ENCODE peak calls at places on chromosomes 13 and 19, in ten cellular contexts. Z is ascending aorta; G is psoas muscle; P is cardiac muscle cell; K is fibroblast of pulmonary artery; S is BE2C; A is PC-3; Q is brain microvascular endothelial cell; M is CD8-positive, alpha-beta T cell; W is breast epithelium. N is an unnamed sample.

GRCh38 chr13:26117620-26118019 is 65.8 kb upstream of the SHISA2 start:
- DNase-seq in Z (no peak), G (no peak), P (no peak), K (no peak), S (no peak), A (no peak), Q (no peak), M (no peak), W (no peak), N (no peak)

GRCh38 chr13:87855553-87855952 is 184.4 kb downstream of the SLITRK5 start:
- DNase-seq in Z (no peak), G (no peak), P (no peak), K (no peak), S (no peak), A (no peak), Q (no peak), M (no peak), W (no peak), N (no peak)

GRCh38 chr19:17902701-17903100 is 30.1 kb upstream of the CCDC124 start:
- DNase-seq in Z (no peak), G (no peak), P (no peak), K (peak), S (no peak), A (no peak), Q (peak), M (no peak), W (no peak), N (peak)

GRCh38 chr19:13839938-13840750 is 36.8 kb upstream of the NANOS3 start:
- DNase-seq in Z (peak), G (peak), P (no peak), K (no peak), S (peak), A (peak), Q (no peak), M (peak), W (peak), N (no peak)

GRCh38 chr19:12828494-12828893 is 5.9 kb downstream of the RTBDN start:
- DNase-seq in Z (no peak), G (no peak), P (peak), K (peak), S (peak), A (peak), Q (no peak), M (no peak), W (no peak), N (no peak)

GRCh38 chr13:74444877-74445479 is 310.8 kb upstream of the KLF12 start:
- DNase-seq in Z (no peak), G (no peak), P (no peak), K (no peak), S (peak), A (peak), Q (peak), M (no peak), W (no peak), N (no peak)

GRCh38 chr13:44052843-44053607 is 173.3 kb downstream of the LACC1 start:
- DNase-seq in Z (no peak), G (no peak), P (peak), K (peak), S (no peak), A (no peak), Q (peak), M (no peak), W (peak), N (peak)

GRCh38 chr13:113875429-113875815 is 11.5 kb upstream of the GAS6 start:
- DNase-seq in Z (no peak), G (no peak), P (no peak), K (no peak), S (no peak), A (no peak), Q (no peak), M (no peak), W (no peak), N (no peak)

GRCh38 chr19:16323532-16323931 is 1.1 kb upstream of the KLF2 start:
- DNase-seq in Z (no peak), G (no peak), P (no peak), K (no peak), S (no peak), A (no peak), Q (no peak), M (no peak), W (no peak), N (no peak)

GRCh38 chr13:26021956-26022355 is 29.9 kb downstream of the SHISA2 start:
- DNase-seq in Z (no peak), G (no peak), P (no peak), K (no peak), S (no peak), A (peak), Q (no peak), M (no peak), W (no peak), N (no peak)

GRCh38 chr19:10565028-10565566 is 713 bp downstream of the KRI1 start:
- DNase-seq in Z (no peak), G (peak), P (peak), K (peak), S (peak), A (peak), Q (peak), M (peak), W (peak), N (no peak)

GRCh38 chr13:38099751-38100150 is 230.2 kb upstream of the TRPC4 start:
- DNase-seq in Z (no peak), G (no peak), P (no peak), K (no peak), S (no peak), A (no peak), Q (no peak), M (no peak), W (no peak), N (no peak)

GRCh38 chr13:19982447-19983043 is 24.0 kb downstream of the ZMYM2 start:
- DNase-seq in Z (no peak), G (no peak), P (no peak), K (no peak), S (no peak), A (no peak), Q (no peak), M (no peak), W (no peak), N (no peak)

GRCh38 chr13:99517577-99517976 is 16.3 kb downstream of the TM9SF2 start:
- DNase-seq in Z (no peak), G (no peak), P (no peak), K (no peak), S (no peak), A (peak), Q (no peak), M (no peak), W (no peak), N (no peak)

GRCh38 chr13:33441015-33441414 is 155.5 kb upstream of the STARD13 start:
- DNase-seq in Z (no peak), G (no peak), P (peak), K (peak), S (peak), A (peak), Q (no peak), M (no peak), W (no peak), N (no peak)

GRCh38 chr13:46615888-46616531 is 63.0 kb downstream of the LRCH1 start:
- DNase-seq in Z (no peak), G (no peak), P (no peak), K (peak), S (no peak), A (no peak), Q (no peak), M (no peak), W (no peak), N (no peak)

GRCh38 chr19:53662209-53662608 is 30.4 kb downstream of the DPRX start:
- DNase-seq in Z (no peak), G (no peak), P (no peak), K (no peak), S (no peak), A (no peak), Q (no peak), M (no peak), W (no peak), N (no peak)

GRCh38 chr13:66402071-66402470 is 828.1 kb downstream of the PCDH9 start:
- DNase-seq in Z (no peak), G (no peak), P (no peak), K (peak), S (no peak), A (peak), Q (no peak), M (no peak), W (no peak), N (no peak)

GRCh38 chr19:10505583-10506229 is 2.5 kb upstream of the KEAP1 start:
- DNase-seq in Z (no peak), G (peak), P (peak), K (peak), S (peak), A (peak), Q (peak), M (peak), W (peak), N (no peak)

GRCh38 chr13:101155920-101156319 is 260.4 kb downstream of the NALCN start:
- DNase-seq in Z (no peak), G (no peak), P (no peak), K (no peak), S (no peak), A (peak), Q (no peak), M (no peak), W (no peak), N (no peak)

GRCh38 chr19:34408421-34408820 is 4.2 kb downstream of the PDCD2L start:
- DNase-seq in Z (no peak), G (no peak), P (no peak), K (no peak), S (no peak), A (no peak), Q (no peak), M (no peak), W (no peak), N (no peak)

GRCh38 chr19:54312436-54313362 is at the start of gene LILRA5:
- DNase-seq in Z (peak), G (no peak), P (no peak), K (no peak), S (no peak), A (no peak), Q (no peak), M (no peak), W (no peak), N (no peak)

GRCh38 chr19:33408116-33408515 is 34.6 kb downstream of the CEBPG start:
- DNase-seq in Z (no peak), G (no peak), P (no peak), K (no peak), S (no peak), A (no peak), Q (no peak), M (no peak), W (no peak), N (no peak)

GRCh38 chr13:38883783-38884182 is 106.8 kb downstream of the STOML3 start:
- DNase-seq in Z (no peak), G (no peak), P (no peak), K (no peak), S (no peak), A (no peak), Q (peak), M (no peak), W (no peak), N (no peak)

GRCh38 chr19:55580628-55581144 is at the start of gene ZNF579:
- DNase-seq in Z (peak), G (peak), P (peak), K (peak), S (peak), A (peak), Q (peak), M (peak), W (peak), N (peak)

GRCh38 chr13:33182729-33183128 is 102.8 kb downstream of the STARD13 start:
- DNase-seq in Z (no peak), G (no peak), P (no peak), K (no peak), S (no peak), A (no peak), Q (no peak), M (no peak), W (no peak), N (no peak)

GRCh38 chr13:26480246-26480855 is 77.1 kb upstream of the WASF3 start:
- DNase-seq in Z (no peak), G (no peak), P (no peak), K (peak), S (no peak), A (peak), Q (no peak), M (no peak), W (no peak), N (peak)

GRCh38 chr13:32895296-32895695 is 120.9 kb upstream of the KL start:
- DNase-seq in Z (no peak), G (no peak), P (no peak), K (no peak), S (no peak), A (no peak), Q (no peak), M (no peak), W (no peak), N (no peak)

GRCh38 chr19:8361921-8362793 is 1.8 kb upstream of the ANGPTL4 start:
- DNase-seq in Z (peak), G (peak), P (peak), K (peak), S (peak), A (peak), Q (peak), M (no peak), W (peak), N (peak)

GRCh38 chr19:17536957-17537356 is 18.5 kb upstream of the COLGALT1 start:
- DNase-seq in Z (no peak), G (no peak), P (no peak), K (no peak), S (no peak), A (no peak), Q (no peak), M (no peak), W (no peak), N (no peak)

GRCh38 chr13:39565036-39565949 is 37.7 kb downstream of the LHFPL6 start:
- DNase-seq in Z (no peak), G (peak), P (no peak), K (peak), S (no peak), A (peak), Q (peak), M (no peak), W (no peak), N (peak)

GRCh38 chr13:78599911-78600310 is 3.4 kb downstream of the POU4F1 start:
- DNase-seq in Z (no peak), G (no peak), P (no peak), K (no peak), S (no peak), A (no peak), Q (no peak), M (no peak), W (no peak), N (no peak)

GRCh38 chr19:18514800-18515682 is 6.8 kb downstream of the ELL start:
- DNase-seq in Z (no peak), G (peak), P (peak), K (peak), S (no peak), A (peak), Q (peak), M (peak), W (peak), N (no peak)

GRCh38 chr13:29808264-29808663 is 42.2 kb downstream of the UBL3 start:
- DNase-seq in Z (no peak), G (no peak), P (no peak), K (no peak), S (no peak), A (no peak), Q (no peak), M (no peak), W (no peak), N (no peak)

GRCh38 chr19:35314858-35315470 is 14.0 kb upstream of the CD22 start:
- DNase-seq in Z (no peak), G (no peak), P (no peak), K (no peak), S (no peak), A (no peak), Q (no peak), M (no peak), W (no peak), N (no peak)

GRCh38 chr13:76993473-76993872 is 1.6 kb downstream of the CLN5 start:
- DNase-seq in Z (no peak), G (no peak), P (no peak), K (no peak), S (no peak), A (no peak), Q (no peak), M (no peak), W (no peak), N (no peak)
- H3K4me3 ChIP-seq in Z (peak), G (peak), P (no peak), K (peak), S (peak), A (peak), Q (no peak), M (no peak), W (no peak), N (no peak)

GRCh38 chr13:49561064-49561410 is 24.3 kb downstream of the RCBTB1 start:
- DNase-seq in Z (no peak), G (no peak), P (peak), K (no peak), S (no peak), A (no peak), Q (no peak), M (no peak), W (no peak), N (no peak)

GRCh38 chr13:49563513-49563912 is 21.8 kb downstream of the RCBTB1 start:
- DNase-seq in Z (no peak), G (no peak), P (no peak), K (peak), S (no peak), A (no peak), Q (no peak), M (no peak), W (no peak), N (peak)

GRCh38 chr13:49559006-49559405 is 26.4 kb downstream of the RCBTB1 start:
- DNase-seq in Z (no peak), G (no peak), P (no peak), K (no peak), S (no peak), A (no peak), Q (no peak), M (no peak), W (no peak), N (no peak)

GRCh38 chr13:49560270-49561063 is 24.9 kb downstream of the RCBTB1 start:
- DNase-seq in Z (no peak), G (no peak), P (peak), K (peak), S (no peak), A (peak), Q (peak), M (peak), W (no peak), N (no peak)
- TF ChIP-seq CTCF in Z (no peak), G (no peak), P (peak), K (peak), S (peak), A (peak), Q (peak), M (no peak), W (no peak), N (peak)

GRCh38 chr19:41531438-41532311 is 44.3 kb upstream of the CEACAM21 start:
- DNase-seq in Z (peak), G (peak), P (no peak), K (peak), S (no peak), A (no peak), Q (peak), M (peak), W (peak), N (no peak)
- H3K4me3 ChIP-seq in Z (no peak), G (peak), P (no peak), K (peak), S (no peak), A (no peak), Q (no peak), M (peak), W (peak), N (no peak)

GRCh38 chr13:23512762-23513395 is 57.3 kb upstream of the TNFRSF19 start:
- DNase-seq in Z (no peak), G (no peak), P (no peak), K (no peak), S (no peak), A (peak), Q (no peak), M (no peak), W (no peak), N (no peak)

GRCh38 chr13:23513460-23513859 is 56.8 kb upstream of the TNFRSF19 start:
- DNase-seq in Z (no peak), G (no peak), P (no peak), K (peak), S (no peak), A (no peak), Q (no peak), M (no peak), W (no peak), N (no peak)

GRCh38 chr13:23510544-23510916 is 59.7 kb upstream of the TNFRSF19 start:
- DNase-seq in Z (no peak), G (no peak), P (no peak), K (peak), S (no peak), A (no peak), Q (no peak), M (no peak), W (no peak), N (peak)

GRCh38 chr13:23509781-23510543 is 60.2 kb upstream of the TNFRSF19 start:
- DNase-seq in Z (no peak), G (no peak), P (peak), K (peak), S (no peak), A (peak), Q (peak), M (no peak), W (no peak), N (peak)

GRCh38 chr13:23510979-23511735 is 59.1 kb upstream of the TNFRSF19 start:
- DNase-seq in Z (no peak), G (no peak), P (peak), K (peak), S (peak), A (peak), Q (peak), M (no peak), W (no peak), N (no peak)
- TF ChIP-seq CTCF in Z (no peak), G (peak), P (peak), K (peak), S (peak), A (peak), Q (peak), M (no peak), W (no peak), N (peak)

GRCh38 chr19:2089727-2090053 is 6.4 kb downstream of the MOB3A start:
- DNase-seq in Z (no peak), G (no peak), P (no peak), K (no peak), S (no peak), A (no peak), Q (no peak), M (no peak), W (no peak), N (no peak)
- H3K4me3 ChIP-seq in Z (no peak), G (peak), P (no peak), K (no peak), S (peak), A (peak), Q (no peak), M (peak), W (no peak), N (no peak)

GRCh38 chr13:23743717-23744116 is 145.5 kb downstream of the MIPEP start:
- DNase-seq in Z (no peak), G (no peak), P (no peak), K (no peak), S (no peak), A (peak), Q (no peak), M (no peak), W (no peak), N (no peak)

GRCh38 chr13:23744315-23744714 is 144.9 kb downstream of the MIPEP start:
- DNase-seq in Z (no peak), G (no peak), P (no peak), K (no peak), S (no peak), A (peak), Q (no peak), M (no peak), W (no peak), N (no peak)

GRCh38 chr13:23743269-23743668 is 145.9 kb downstream of the MIPEP start:
- DNase-seq in Z (no peak), G (no peak), P (no peak), K (no peak), S (no peak), A (peak), Q (no peak), M (no peak), W (no peak), N (no peak)

GRCh38 chr13:23740002-23740401 is 149.2 kb downstream of the MIPEP start:
- DNase-seq in Z (no peak), G (no peak), P (no peak), K (no peak), S (no peak), A (no peak), Q (no peak), M (no peak), W (no peak), N (no peak)

GRCh38 chr13:23741879-23742510 is 147.2 kb downstream of the MIPEP start:
- DNase-seq in Z (no peak), G (no peak), P (no peak), K (no peak), S (peak), A (peak), Q (no peak), M (no peak), W (no peak), N (no peak)
- TF ChIP-seq CTCF in Z (no peak), G (peak), P (peak), K (peak), S (peak), A (peak), Q (peak), M (no peak), W (no peak), N (peak)

N was measured in AG09309.